ENCODE peak calls at places on chromosomes 12 and 14, in seven cellular contexts. P is fibroblast of villous mesenchyme, D is GM19239, U is kidney glomerular epithelial cell, O is dermis blood vessel endothelial cell, L is fibroblast of pulmonary artery, X is ELR. M is an unnamed sample.

GRCh38 chr12:27428466-27428865 is 18.1 kb upstream of the SMCO2 start:
- DNase-seq in P (no peak), U (no peak), L (no peak), X (no peak), O (no peak), D (no peak), M (no peak)

GRCh38 chr12:51971679-51972423 is 20.4 kb downstream of the ACVR1B start:
- DNase-seq in X (no peak), U (no peak), O (peak), D (no peak), P (peak), L (peak), M (no peak)

GRCh38 chr14:80974338-80975078 is 19.1 kb downstream of the TSHR start:
- DNase-seq in O (no peak), L (no peak), D (no peak), P (no peak), U (peak), X (no peak), M (no peak)

GRCh38 chr14:90017371-90017770 is 44.4 kb upstream of the KCNK13 start:
- DNase-seq in D (no peak), P (peak), O (no peak), X (no peak), U (no peak), L (peak), M (no peak)

GRCh38 chr14:44895716-44896115 is 66.0 kb downstream of the KLHL28 start:
- DNase-seq in P (peak), X (peak), O (no peak), D (no peak), L (peak), U (peak), M (no peak)

GRCh38 chr12:48767047-48767446 is 21.8 kb downstream of the ADCY6 start:
- DNase-seq in D (no peak), U (no peak), O (no peak), L (peak), X (no peak), P (no peak), M (no peak)

GRCh38 chr14:68365228-68365627 is 427.6 kb downstream of the ZFP36L1 start:
- DNase-seq in U (no peak), O (peak), X (peak), L (peak), P (peak), D (no peak), M (no peak)

GRCh38 chr12:56230449-56231183 is 765 bp downstream of the SLC39A5 start:
- DNase-seq in D (no peak), U (no peak), O (no peak), X (no peak), P (no peak), L (no peak), M (no peak)

GRCh38 chr12:4824415-4824814 is 85.3 kb upstream of the KCNA1 start:
- DNase-seq in O (no peak), P (peak), L (peak), D (no peak), X (peak), U (peak), M (no peak)

GRCh38 chr14:65156568-65157366 is 54.5 kb upstream of the MAX start:
- DNase-seq in U (peak), X (peak), D (peak), L (peak), O (no peak), P (peak), M (no peak)

GRCh38 chr12:108856428-108857157 is 790 bp downstream of the SSH1 start:
- DNase-seq in P (peak), L (peak), X (peak), O (peak), D (no peak), U (peak), M (no peak)

GRCh38 chr12:88219861-88220260 is 77.8 kb downstream of the TMTC3 start:
- DNase-seq in D (no peak), X (no peak), U (no peak), O (no peak), L (no peak), P (no peak), M (no peak)

GRCh38 chr12:56333197-56333678 is 562 bp downstream of the PAN2 start:
- DNase-seq in X (no peak), O (no peak), U (no peak), P (no peak), D (no peak), L (no peak), M (no peak)

GRCh38 chr12:45050751-45051489 is at the start of gene DBX2:
- DNase-seq in X (no peak), P (no peak), L (no peak), D (no peak), U (no peak), O (no peak), M (no peak)

GRCh38 chr14:48504921-48505320 is 829.5 kb upstream of the MDGA2 start:
- DNase-seq in O (no peak), D (no peak), P (no peak), L (no peak), U (no peak), X (no peak), M (no peak)

GRCh38 chr12:108320503-108321293 is 18.4 kb downstream of the CMKLR1 start:
- DNase-seq in X (no peak), U (no peak), L (no peak), P (no peak), D (no peak), O (no peak), M (peak)

GRCh38 chr12:11623382-11623781 is 26.1 kb upstream of the ETV6 start:
- DNase-seq in U (no peak), P (peak), X (no peak), O (no peak), L (peak), D (no peak), M (no peak)

GRCh38 chr12:104319028-104319427 is 15.5 kb downstream of the EID3 start:
- DNase-seq in O (no peak), P (no peak), L (no peak), U (no peak), D (no peak), X (no peak), M (no peak)

GRCh38 chr12:69154585-69155363 is 84.6 kb upstream of the CPSF6 start:
- DNase-seq in X (peak), D (peak), P (peak), O (peak), L (peak), U (peak), M (peak)

GRCh38 chr12:103336940-103337339 is 158.8 kb downstream of the C12orf42 start:
- DNase-seq in O (no peak), U (no peak), L (no peak), P (no peak), X (no peak), D (no peak), M (no peak)

GRCh38 chr12:130966443-130967030 is 12.8 kb downstream of the ADGRD1 start:
- DNase-seq in P (no peak), L (no peak), X (no peak), O (no peak), U (no peak), D (no peak), M (no peak)

GRCh38 chr12:89461190-89461589 is 63.4 kb downstream of the GALNT4 start:
- DNase-seq in P (peak), L (peak), O (peak), X (peak), D (no peak), U (no peak), M (no peak)

GRCh38 chr12:106282457-106283097 is 20.0 kb upstream of the TCP11L2 start:
- DNase-seq in U (peak), P (peak), L (peak), X (peak), D (no peak), O (peak), M (peak)

GRCh38 chr12:119512772-119513497 is 80.6 kb upstream of the TMEM233 start:
- DNase-seq in X (peak), O (peak), D (no peak), U (no peak), L (peak), P (no peak), M (no peak)

GRCh38 chr14:73725116-73726024 is 11.2 kb upstream of the PNMA1 start:
- DNase-seq in L (peak), O (peak), P (peak), X (peak), U (no peak), D (no peak), M (no peak)

GRCh38 chr12:51631021-51631420 is 40.0 kb downstream of the SCN8A start:
- DNase-seq in X (no peak), D (no peak), U (no peak), L (no peak), P (no peak), O (no peak), M (no peak)

M was measured in GM12864.